ENCODE peak calls at places on chromosome 5, in six cellular contexts. Z is trophoblast cell, U is OCI-LY7, K is PC-3, M is GM23338, X is A549. Q is an unnamed sample. For H3K4me1, the result is how much of the 10 kb centered on the place peaks cover.

GRCh38 chr5:156942064-156942463 is 21.0 kb downstream of the TIMD4 start:
- DNase-seq in Z (no peak), U (peak), K (no peak), M (no peak), X (no peak), Q (no peak)

GRCh38 chr5:83567741-83568530 is 96.4 kb downstream of the VCAN start:
- DNase-seq in Z (peak), U (no peak), K (peak), M (no peak), X (no peak), Q (no peak)

GRCh38 chr5:66207800-66208561 is 63.9 kb downstream of the SREK1 start:
- DNase-seq in Z (peak), U (no peak), K (no peak), M (no peak), X (no peak), Q (no peak)

GRCh38 chr5:68148096-68148495 is 67.5 kb upstream of the PIK3R1 start:
- DNase-seq in Z (no peak), U (no peak), K (no peak), M (no peak), X (no peak), Q (no peak)

GRCh38 chr5:149429839-149430721 is 51.0 kb upstream of the IL17B start:
- DNase-seq in Z (no peak), U (peak), K (no peak), M (peak), X (no peak), Q (no peak)

GRCh38 chr5:142551242-142552067 is 134.4 kb downstream of the FGF1 start:
- DNase-seq in Z (peak), U (no peak), K (peak), M (peak), X (no peak), Q (peak)

GRCh38 chr5:122173484-122174191 is 44.3 kb downstream of the ZNF474 start:
- DNase-seq in Z (no peak), U (no peak), K (no peak), M (no peak), X (no peak), Q (no peak)

GRCh38 chr5:157855404-157855994 is 3.4 kb downstream of the CLINT1 start:
- DNase-seq in Z (peak), U (peak), K (peak), M (peak), X (peak), Q (peak)

GRCh38 chr5:80082731-80083114 is 47.6 kb downstream of the THBS4 start:
- DNase-seq in Z (peak), U (peak), K (peak), M (peak), X (peak), Q (peak)

GRCh38 chr5:94900006-94900505 is 281.6 kb downstream of the SLF1 start:
- DNase-seq in Z (no peak), U (no peak), K (no peak), M (no peak), X (no peak), Q (no peak)

GRCh38 chr5:163397368-163397767 is 40.0 kb upstream of the CCNG1 start:
- DNase-seq in Z (no peak), U (no peak), K (no peak), M (no peak), X (no peak), Q (no peak)

GRCh38 chr5:93585753-93586385 is 2.8 kb downstream of the NR2F1 start:
- DNase-seq in Z (no peak), U (no peak), K (no peak), M (peak), X (no peak), Q (no peak)

GRCh38 chr5:93583525-93583798 is 440 bp downstream of the NR2F1 start:
- DNase-seq in Z (no peak), U (no peak), K (peak), M (no peak), X (peak), Q (peak)

GRCh38 chr5:93584531-93585053 is 1.6 kb downstream of the NR2F1 start:
- DNase-seq in Z (no peak), U (no peak), K (no peak), M (peak), X (no peak), Q (no peak)

GRCh38 chr5:93583799-93584530 is 943 bp downstream of the NR2F1 start:
- DNase-seq in Z (peak), U (peak), K (peak), M (peak), X (peak), Q (peak)

GRCh38 chr5:93585054-93585751 is 2.2 kb downstream of the NR2F1 start:
- DNase-seq in Z (peak), U (no peak), K (peak), M (peak), X (peak), Q (peak)
- H3K27ac ChIP-seq in Z (no peak), U (no peak), K (peak), M (no peak), X (peak), Q (no peak)

GRCh38 chr5:126971455-126972019 is 58.8 kb downstream of the MARCHF3 start:
- DNase-seq in Z (no peak), U (no peak), K (no peak), M (no peak), X (no peak), Q (peak)

GRCh38 chr5:126972062-126972895 is 58.1 kb downstream of the MARCHF3 start:
- DNase-seq in Z (peak), U (peak), K (no peak), M (no peak), X (no peak), Q (no peak)

GRCh38 chr5:126970517-126971017 is 59.8 kb downstream of the MARCHF3 start:
- DNase-seq in Z (no peak), U (no peak), K (peak), M (no peak), X (no peak), Q (peak)

GRCh38 chr5:126967808-126968466 is 62.4 kb downstream of the MARCHF3 start:
- DNase-seq in Z (no peak), U (no peak), K (no peak), M (no peak), X (no peak), Q (no peak)

DNA sequence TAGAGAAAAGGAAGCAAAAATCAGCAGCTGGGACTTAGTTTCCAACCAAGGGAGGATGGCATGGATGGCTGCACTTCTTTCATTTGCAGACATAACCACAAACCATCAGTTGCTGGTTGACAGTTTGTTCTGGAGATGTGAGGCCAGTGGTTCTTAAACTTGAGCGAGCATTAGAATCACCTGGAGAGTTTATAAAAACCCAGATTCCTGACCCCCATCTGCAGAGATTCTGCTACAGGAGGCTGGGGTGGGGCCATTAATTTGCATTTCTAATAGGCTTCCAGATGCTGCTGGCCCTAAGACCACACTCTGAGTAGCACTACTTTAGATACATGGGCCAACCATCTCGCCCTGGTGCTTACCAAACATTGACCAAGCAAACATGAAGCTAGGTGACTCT is 60.8 kb downstream of the MARCHF3 start:
- DNase-seq in Z (no peak), U (peak), K (no peak), M (no peak), X (no peak), Q (no peak)
- H3K4me1 ChIP-seq in Z (under half), U (half or more), K (under half), M (under half), X (under half), Q (under half)

GRCh38 chr5:132464155-132464939 is 26.2 kb downstream of the IRF1 start:
- DNase-seq in Z (no peak), U (peak), K (no peak), M (peak), X (no peak), Q (peak)

GRCh38 chr5:132468665-132469379 is 21.8 kb downstream of the IRF1 start:
- DNase-seq in Z (peak), U (no peak), K (peak), M (no peak), X (no peak), Q (no peak)

GRCh38 chr5:132465095-132465707 is 25.4 kb downstream of the IRF1 start:
- DNase-seq in Z (no peak), U (no peak), K (no peak), M (no peak), X (no peak), Q (no peak)

GRCh38 chr5:132467292-132467984 is 23.1 kb downstream of the IRF1 start:
- DNase-seq in Z (peak), U (peak), K (no peak), M (no peak), X (no peak), Q (no peak)

DNA sequence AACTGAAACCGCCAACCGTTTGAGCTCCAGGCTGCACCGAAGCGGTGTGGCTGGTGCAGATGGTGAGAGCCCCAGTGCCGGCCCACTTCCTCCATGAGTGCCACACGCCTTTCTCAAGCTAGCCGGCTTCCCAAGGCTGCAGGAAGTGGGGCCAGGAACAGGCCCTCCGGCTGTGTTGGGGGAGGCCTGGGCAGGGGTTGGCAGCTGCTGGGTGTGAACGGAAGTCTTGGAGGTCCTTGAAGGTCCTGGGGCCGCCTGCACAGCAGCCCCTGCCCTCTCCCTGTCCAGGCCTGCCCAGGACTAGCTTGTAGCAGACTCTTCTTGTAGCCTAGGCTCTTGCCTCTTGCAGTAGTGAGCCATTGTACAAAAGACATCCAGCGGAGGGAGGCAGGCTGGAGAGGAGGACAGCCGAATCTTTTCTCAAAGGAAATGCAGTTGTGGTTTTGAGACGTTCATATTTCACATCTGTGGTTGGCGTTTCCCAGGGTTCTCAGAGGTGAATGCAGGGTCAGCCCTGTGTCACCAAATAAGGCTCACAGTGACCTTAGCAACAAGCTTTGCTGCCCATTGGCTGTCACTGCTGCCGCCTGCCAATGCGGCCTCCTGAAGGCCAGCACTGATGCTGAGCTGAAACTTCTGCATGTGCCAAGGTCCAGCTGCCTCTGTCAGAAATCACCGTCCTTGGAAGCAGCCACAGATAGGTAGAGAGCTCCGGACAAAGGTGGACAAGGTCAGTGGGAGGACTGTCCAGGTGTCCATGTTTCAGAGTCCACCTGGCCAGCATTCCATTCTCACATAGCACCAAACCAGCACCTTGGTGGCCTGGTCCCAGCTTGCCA is 23.9 kb downstream of the IRF1 start:
- DNase-seq in Z (peak), U (peak), K (no peak), M (no peak), X (no peak), Q (no peak)
- H3K27ac ChIP-seq in Z (no peak), U (peak), K (no peak), M (no peak), X (no peak), Q (no peak)

DNA sequence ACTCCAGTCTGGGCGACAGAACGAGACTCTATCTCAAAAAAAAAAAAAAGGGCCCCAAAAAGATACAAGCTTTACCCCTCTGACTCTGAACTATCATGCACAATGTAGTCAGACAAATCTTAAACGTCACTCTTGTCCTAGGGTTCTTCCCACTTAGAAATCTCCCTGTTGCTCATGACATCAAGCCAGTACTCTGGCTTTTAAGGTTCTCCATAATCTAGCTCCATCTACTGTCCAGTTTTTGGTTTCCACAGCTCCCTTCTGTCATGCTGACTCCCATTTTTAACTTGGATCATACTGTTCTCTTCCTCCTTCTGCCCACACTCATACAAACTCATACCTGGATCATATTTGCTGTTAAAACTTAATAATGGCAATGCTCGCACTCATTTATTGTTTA is 156.7 kb upstream of the TLX3 start:
- DNase-seq in Z (peak), U (no peak), K (peak), M (no peak), X (peak), Q (peak)
- H3K4me1 ChIP-seq in Z (under half), U (under half), K (under half), M (under half), X (under half), Q (under half)

GRCh38 chr5:96331210-96331609 is 101.8 kb downstream of the PCSK1 start:
- DNase-seq in Z (peak), U (no peak), K (no peak), M (no peak), X (no peak), Q (no peak)

GRCh38 chr5:96330532-96331140 is 102.4 kb downstream of the PCSK1 start:
- DNase-seq in Z (no peak), U (no peak), K (no peak), M (no peak), X (no peak), Q (no peak)

GRCh38 chr5:96333397-96333790 is 99.7 kb downstream of the PCSK1 start:
- DNase-seq in Z (no peak), U (no peak), K (no peak), M (no peak), X (no peak), Q (no peak)

GRCh38 chr5:96332535-96333396 is 100.3 kb downstream of the PCSK1 start:
- DNase-seq in Z (no peak), U (no peak), K (no peak), M (no peak), X (no peak), Q (no peak)

DNA sequence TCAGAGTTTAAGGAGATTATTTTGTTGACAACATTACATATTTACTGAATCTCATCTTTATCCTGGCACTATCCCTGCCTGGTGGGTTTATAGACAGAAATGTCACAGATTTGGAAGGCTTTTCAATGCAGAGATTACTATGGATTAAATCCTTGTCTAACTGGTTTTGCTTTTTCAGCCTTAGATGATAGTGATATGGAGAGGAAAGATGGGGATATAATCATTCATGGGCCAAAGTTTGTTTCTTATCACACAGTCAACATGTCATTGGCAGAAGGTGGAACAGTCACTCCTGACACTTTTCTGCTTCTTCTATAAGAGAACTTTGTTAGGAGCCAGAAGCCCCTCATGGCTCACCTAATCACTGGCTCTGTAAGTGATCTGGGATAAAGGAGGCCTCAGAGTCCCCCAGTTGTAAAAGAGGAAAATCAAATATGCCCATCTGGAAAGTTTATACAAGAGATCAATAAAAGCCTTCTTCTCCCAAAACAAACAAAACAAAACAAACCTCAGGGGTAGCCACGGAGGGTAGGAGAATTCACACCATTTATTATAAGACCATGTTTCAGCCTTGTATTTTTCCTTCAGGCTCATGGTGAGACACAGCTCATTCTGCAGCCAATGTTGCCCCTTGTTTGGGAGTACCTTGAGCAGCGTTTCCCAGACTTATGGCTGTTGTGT is 101.2 kb downstream of the PCSK1 start:
- DNase-seq in Z (no peak), U (no peak), K (no peak), M (no peak), X (no peak), Q (no peak)
- H3K27ac ChIP-seq in Z (no peak), U (no peak), K (no peak), M (no peak), X (peak), Q (no peak)

Q was measured in A673.